ENCODE peak calls at places on chromosomes 7 and 10, in five cellular contexts. One of them, this sample, is unnamed.

GRCh38 chr7:85041599-85042216 is 145.1 kb downstream of the SEMA3D start:
- DNase-seq in right atrium auricular region: peak; percentile 61
- DNase-seq in tibial nerve: peak; percentile 78
- DNase-seq in PC-3: peak; percentile 87
- DNase-seq in sigmoid colon: no peak
- DNase-seq in this sample: no peak

GRCh38 chr7:16284581-16284980 is 136.8 kb downstream of the CRPPA start:
- DNase-seq in right atrium auricular region: no peak
- DNase-seq in tibial nerve: no peak
- DNase-seq in PC-3: no peak
- DNase-seq in sigmoid colon: no peak
- DNase-seq in this sample: no peak

GRCh38 chr7:132739271-132739955 is 163.1 kb upstream of the PLXNA4 start:
- DNase-seq in right atrium auricular region: peak; percentile 68
- DNase-seq in tibial nerve: no peak
- DNase-seq in PC-3: peak; percentile 80
- DNase-seq in sigmoid colon: no peak
- DNase-seq in this sample: no peak

GRCh38 chr7:29891766-29892165 is 85.5 kb downstream of the WIPF3 start:
- DNase-seq in right atrium auricular region: no peak
- DNase-seq in tibial nerve: no peak
- DNase-seq in PC-3: no peak
- DNase-seq in sigmoid colon: no peak
- DNase-seq in this sample: no peak

GRCh38 chr7:140042386-140042670 is 20.4 kb downstream of the PARP12 start:
- DNase-seq in right atrium auricular region: peak; percentile 18
- DNase-seq in tibial nerve: no peak
- DNase-seq in PC-3: no peak
- DNase-seq in sigmoid colon: no peak
- DNase-seq in this sample: no peak

GRCh38 chr10:54066646-54067045 is 734.4 kb downstream of the PCDH15 start:
- DNase-seq in right atrium auricular region: no peak
- DNase-seq in tibial nerve: no peak
- DNase-seq in PC-3: no peak
- DNase-seq in sigmoid colon: no peak
- DNase-seq in this sample: no peak

GRCh38 chr10:10489086-10489485 is 528.6 kb upstream of the CELF2 start:
- DNase-seq in right atrium auricular region: no peak
- DNase-seq in tibial nerve: no peak
- DNase-seq in PC-3: no peak
- DNase-seq in sigmoid colon: no peak
- DNase-seq in this sample: no peak

GRCh38 chr7:128794020-128794419 is 2.3 kb downstream of the CCDC136 start:
- DNase-seq in right atrium auricular region: no peak
- DNase-seq in tibial nerve: no peak
- DNase-seq in PC-3: peak; percentile 16
- DNase-seq in sigmoid colon: no peak
- DNase-seq in this sample: no peak

GRCh38 chr7:1675673-1676549 is 5.8 kb downstream of the ELFN1 start:
- DNase-seq in right atrium auricular region: no peak
- DNase-seq in tibial nerve: no peak
- DNase-seq in PC-3: no peak
- DNase-seq in sigmoid colon: peak; percentile 62
- DNase-seq in this sample: no peak

GRCh38 chr7:157978766-157979165 is 608.9 kb downstream of the PTPRN2 start:
- DNase-seq in right atrium auricular region: no peak
- DNase-seq in tibial nerve: no peak
- DNase-seq in PC-3: no peak
- DNase-seq in sigmoid colon: no peak
- DNase-seq in this sample: no peak

GRCh38 chr7:39187130-39187529 is 209.4 kb downstream of the POU6F2 start:
- DNase-seq in right atrium auricular region: no peak
- DNase-seq in tibial nerve: no peak
- DNase-seq in PC-3: no peak
- DNase-seq in sigmoid colon: no peak
- DNase-seq in this sample: no peak

GRCh38 chr7:125563964-125564529 is 634.4 kb upstream of the POT1 start:
- DNase-seq in right atrium auricular region: no peak
- DNase-seq in tibial nerve: no peak
- DNase-seq in PC-3: peak; percentile 14
- DNase-seq in sigmoid colon: no peak
- DNase-seq in this sample: no peak

GRCh38 chr7:50728184-50728583 is 54.5 kb downstream of the GRB10 start:
- DNase-seq in right atrium auricular region: no peak
- DNase-seq in tibial nerve: no peak
- DNase-seq in PC-3: no peak
- DNase-seq in sigmoid colon: no peak
- DNase-seq in this sample: no peak

GRCh38 chr7:112985377-112985987 is 101.1 kb downstream of the GPR85 start:
- DNase-seq in right atrium auricular region: no peak
- DNase-seq in tibial nerve: no peak
- DNase-seq in PC-3: peak; percentile 23
- DNase-seq in sigmoid colon: peak; percentile 69
- DNase-seq in this sample: no peak

GRCh38 chr10:69802424-69803161 is 887 bp downstream of the COL13A1 start:
- DNase-seq in right atrium auricular region: no peak
- DNase-seq in tibial nerve: no peak
- DNase-seq in PC-3: peak; percentile 61
- DNase-seq in sigmoid colon: no peak
- DNase-seq in this sample: no peak

DNA sequence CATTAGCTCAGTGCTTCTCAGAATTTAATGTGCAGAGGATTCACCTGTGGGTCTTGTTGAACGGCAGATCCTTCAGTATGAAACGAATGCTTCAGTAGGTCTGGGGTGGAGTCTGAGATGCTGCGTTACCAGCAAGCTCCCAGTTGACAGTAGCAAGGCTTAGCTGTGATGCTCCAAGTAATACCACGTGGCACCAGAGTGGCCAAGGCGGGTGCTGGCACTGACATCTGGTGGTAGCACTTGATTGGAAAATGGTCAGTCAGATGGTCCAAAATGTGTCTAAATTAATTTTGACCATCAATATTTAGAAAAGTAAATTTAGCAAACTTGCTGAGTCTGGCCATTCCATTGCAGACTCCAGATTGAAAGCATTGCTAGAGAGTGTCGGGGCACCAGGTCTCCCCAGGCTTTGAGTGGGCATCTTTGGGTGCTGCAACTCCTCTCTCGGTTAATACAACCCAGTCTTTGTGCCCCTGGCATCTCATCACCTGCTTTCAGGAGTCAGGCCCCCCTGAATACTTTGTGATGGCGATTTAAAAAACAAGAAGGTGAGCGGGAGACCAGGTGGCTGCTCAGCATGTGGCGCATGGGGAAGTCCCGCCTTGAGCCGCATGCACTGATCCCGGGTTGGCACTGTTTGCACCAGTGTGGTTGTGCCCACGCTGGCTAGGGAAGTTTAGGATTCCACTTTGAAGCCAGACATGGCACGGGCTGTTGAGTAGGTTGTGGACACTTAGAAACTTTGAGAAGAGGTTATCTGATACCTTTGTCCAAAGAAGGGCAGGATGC is 130.0 kb downstream of the NT5C2 start:
- DNase-seq in right atrium auricular region: no peak
- DNase-seq in tibial nerve: no peak
- DNase-seq in PC-3: peak; percentile 27
- DNase-seq in sigmoid colon: no peak
- DNase-seq in this sample: no peak
- TF ChIP-seq CTCF in right atrium auricular region: peak; percentile 43
- TF ChIP-seq CTCF in tibial nerve: no peak
- TF ChIP-seq CTCF in PC-3: peak; percentile 47
- TF ChIP-seq CTCF in sigmoid colon: no peak
- TF ChIP-seq CTCF in this sample: peak; percentile 1

DNA sequence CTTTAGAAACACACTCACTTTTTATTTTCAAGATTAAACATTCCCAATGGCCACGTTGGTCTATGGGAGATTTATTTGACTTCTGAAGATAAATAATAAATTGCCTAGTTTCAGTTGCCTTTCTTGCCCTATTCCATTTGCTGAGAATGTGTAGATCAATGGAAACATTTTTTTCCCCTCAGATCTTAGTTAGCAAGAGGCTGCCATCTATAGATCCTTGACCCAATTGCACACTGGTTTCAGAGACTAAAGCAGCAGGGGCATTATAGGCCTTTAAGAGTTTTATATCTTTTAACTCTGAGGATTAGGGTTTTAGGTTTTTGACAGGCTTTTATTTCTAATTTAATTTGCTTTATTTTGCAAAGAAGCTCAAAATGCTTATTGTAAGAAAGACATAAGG is 163.2 kb upstream of the GPR26 start:
- DNase-seq in right atrium auricular region: no peak
- DNase-seq in tibial nerve: no peak
- DNase-seq in PC-3: no peak
- DNase-seq in sigmoid colon: no peak
- DNase-seq in this sample: no peak
- TF ChIP-seq CTCF in right atrium auricular region: no peak
- TF ChIP-seq CTCF in tibial nerve: no peak
- TF ChIP-seq CTCF in PC-3: peak; percentile 10
- TF ChIP-seq CTCF in sigmoid colon: no peak
- TF ChIP-seq CTCF in this sample: no peak

GRCh38 chr10:22468570-22469320 is 123.4 kb downstream of the SPAG6 start:
- DNase-seq in right atrium auricular region: no peak
- DNase-seq in tibial nerve: no peak
- DNase-seq in PC-3: no peak
- DNase-seq in sigmoid colon: no peak
- DNase-seq in this sample: no peak
- TF ChIP-seq CTCF in right atrium auricular region: no peak
- TF ChIP-seq CTCF in tibial nerve: no peak
- TF ChIP-seq CTCF in PC-3: no peak
- TF ChIP-seq CTCF in sigmoid colon: no peak
- TF ChIP-seq CTCF in this sample: no peak

DNA sequence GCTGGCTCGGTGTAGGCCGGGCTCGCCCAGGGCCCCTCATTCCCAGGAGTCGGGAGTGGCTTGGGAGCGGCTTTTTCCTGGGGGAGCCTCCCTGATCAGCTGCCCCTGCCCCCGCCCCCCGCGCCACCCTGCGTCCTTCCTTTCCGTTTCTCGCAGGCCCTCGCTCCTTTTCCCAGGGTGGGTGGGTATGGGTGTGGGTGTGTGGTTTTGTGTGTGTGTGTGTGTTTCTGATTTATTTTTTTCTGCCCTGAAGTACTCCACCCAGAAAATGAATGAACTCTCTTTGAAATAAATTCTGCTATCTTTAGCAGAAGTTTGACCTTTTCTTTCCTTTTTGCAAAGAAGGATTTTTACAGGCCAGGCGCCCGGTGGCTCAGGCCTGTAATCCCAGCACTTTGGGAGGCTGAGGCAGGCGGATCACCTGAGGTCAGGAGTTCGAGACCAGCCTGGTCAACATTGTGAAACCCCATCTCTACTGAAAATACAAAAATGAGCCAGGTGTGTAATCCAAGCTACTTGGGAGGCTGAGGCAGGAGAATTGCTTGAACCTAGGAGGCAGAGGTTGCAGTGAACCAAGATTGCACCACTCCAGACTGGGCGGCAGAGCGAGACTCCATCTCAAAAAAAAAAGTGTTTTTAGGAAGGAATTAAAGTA is 30.0 kb upstream of the AP5Z1 start:
- DNase-seq in right atrium auricular region: no peak
- DNase-seq in tibial nerve: no peak
- DNase-seq in PC-3: no peak
- DNase-seq in sigmoid colon: no peak
- DNase-seq in this sample: no peak
- TF ChIP-seq CTCF in right atrium auricular region: no peak
- TF ChIP-seq CTCF in tibial nerve: no peak
- TF ChIP-seq CTCF in PC-3: no peak
- TF ChIP-seq CTCF in sigmoid colon: no peak
- TF ChIP-seq CTCF in this sample: no peak

GRCh38 chr10:59870152-59870551 is 36.2 kb downstream of the CCDC6 start:
- DNase-seq in right atrium auricular region: no peak
- DNase-seq in tibial nerve: no peak
- DNase-seq in PC-3: no peak
- DNase-seq in sigmoid colon: no peak
- DNase-seq in this sample: no peak

GRCh38 chr10:59864141-59864962 is 42.0 kb downstream of the CCDC6 start:
- DNase-seq in right atrium auricular region: no peak
- DNase-seq in tibial nerve: no peak
- DNase-seq in PC-3: no peak
- DNase-seq in sigmoid colon: no peak
- DNase-seq in this sample: no peak

GRCh38 chr10:59867590-59867989 is 38.8 kb downstream of the CCDC6 start:
- DNase-seq in right atrium auricular region: no peak
- DNase-seq in tibial nerve: no peak
- DNase-seq in PC-3: no peak
- DNase-seq in sigmoid colon: no peak
- DNase-seq in this sample: no peak

GRCh38 chr10:59868974-59869940 is 37.1 kb downstream of the CCDC6 start:
- DNase-seq in right atrium auricular region: no peak
- DNase-seq in tibial nerve: no peak
- DNase-seq in PC-3: no peak
- DNase-seq in sigmoid colon: no peak
- DNase-seq in this sample: no peak

DNA sequence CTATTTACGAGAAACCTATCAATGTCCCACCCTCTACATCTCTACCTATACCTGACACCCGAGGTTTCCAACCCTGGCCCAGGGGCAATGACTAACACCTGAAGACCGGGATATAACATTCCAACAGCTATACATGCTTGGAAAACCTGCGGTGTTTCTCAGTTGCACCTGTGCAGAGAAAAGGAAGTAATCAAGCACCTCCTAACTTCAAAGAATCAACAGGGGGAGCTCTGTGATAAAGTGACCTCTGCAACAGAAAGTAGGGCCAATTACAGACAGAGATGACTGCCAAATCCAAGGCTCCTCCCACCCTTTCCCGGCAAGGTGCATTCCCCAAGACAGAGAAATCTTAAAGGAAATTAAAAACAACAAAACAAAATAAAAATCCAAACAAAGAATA is 41.3 kb downstream of the CCDC6 start:
- DNase-seq in right atrium auricular region: no peak
- DNase-seq in tibial nerve: no peak
- DNase-seq in PC-3: peak; percentile 90
- DNase-seq in sigmoid colon: no peak
- DNase-seq in this sample: no peak
- TF ChIP-seq CTCF in right atrium auricular region: peak; percentile 55
- TF ChIP-seq CTCF in tibial nerve: no peak
- TF ChIP-seq CTCF in PC-3: peak; percentile 93
- TF ChIP-seq CTCF in sigmoid colon: peak; percentile 30
- TF ChIP-seq CTCF in this sample: peak; percentile 38

GRCh38 chr10:124624875-124625274 is 119.3 kb downstream of the FAM53B start:
- DNase-seq in right atrium auricular region: no peak
- DNase-seq in tibial nerve: no peak
- DNase-seq in PC-3: no peak
- DNase-seq in sigmoid colon: no peak
- DNase-seq in this sample: no peak

GRCh38 chr10:124628676-124629021 is 115.5 kb downstream of the FAM53B start:
- DNase-seq in right atrium auricular region: no peak
- DNase-seq in tibial nerve: no peak
- DNase-seq in PC-3: no peak
- DNase-seq in sigmoid colon: no peak
- DNase-seq in this sample: no peak

GRCh38 chr10:124625831-124626238 is 118.3 kb downstream of the FAM53B start:
- DNase-seq in right atrium auricular region: peak; percentile 72
- DNase-seq in tibial nerve: no peak
- DNase-seq in PC-3: no peak
- DNase-seq in sigmoid colon: no peak
- DNase-seq in this sample: no peak

GRCh38 chr10:124627851-124628675 is 116.1 kb downstream of the FAM53B start:
- DNase-seq in right atrium auricular region: peak; percentile 67
- DNase-seq in tibial nerve: no peak
- DNase-seq in PC-3: no peak
- DNase-seq in sigmoid colon: no peak
- DNase-seq in this sample: no peak

GRCh38 chr10:124626759-124627380 is 117.3 kb downstream of the FAM53B start:
- DNase-seq in right atrium auricular region: no peak
- DNase-seq in tibial nerve: no peak
- DNase-seq in PC-3: peak; percentile 49
- DNase-seq in sigmoid colon: no peak
- DNase-seq in this sample: no peak
- TF ChIP-seq CTCF in right atrium auricular region: no peak
- TF ChIP-seq CTCF in tibial nerve: no peak
- TF ChIP-seq CTCF in PC-3: no peak
- TF ChIP-seq CTCF in sigmoid colon: no peak
- TF ChIP-seq CTCF in this sample: no peak